ENCODE peak calls at places on chromosomes 12 and 14, in eight cellular contexts. R is GM06990; S is NCI-H82; V is NCI-H774; B is activated CD4-positive, alpha-beta T cell treated with anti-CD3 and anti-CD28 coated beads, Interleukin-2, amount 50 U/mL, for 24 hours; D is HTR-8/SVneo; Q is nucleus accumbens; M is stimulated activated CD8-positive, alpha-beta memory T cell treated with anti-CD3 and anti-CD28 coated beads, Interleukin-7, amount 100 ng/mL, for 24 hours. I is an unnamed sample.
A peak's percentile ranks its signal among the peaks of the same experiment; 100 is the strongest.

GRCh38 chr14:75522224-75522764 is at the start of gene BATF:
- DNase-seq in R (peak; percentile 78), S (no peak), V (no peak), B (peak; percentile 76), D (no peak), Q (no peak), M (peak; percentile 49), I (no peak)

GRCh38 chr12:561908-562593 is 101.2 kb downstream of the NINJ2 start:
- DNase-seq in R (no peak), S (no peak), V (no peak), B (no peak), D (no peak), Q (no peak), M (no peak), I (no peak)

GRCh38 chr12:27711312-27711682 is 665 bp downstream of the MRPS35 start:
- DNase-seq in R (no peak), S (peak; percentile 60), V (no peak), B (peak; percentile 5), D (no peak), Q (no peak), M (no peak), I (peak; percentile 26)

GRCh38 chr12:51293693-51294092 is 23.5 kb upstream of the SMAGP start:
- DNase-seq in R (no peak), S (no peak), V (no peak), B (no peak), D (no peak), Q (no peak), M (no peak), I (no peak)

GRCh38 chr14:20118795-20119194 is 8.3 kb downstream of the OR4K17 start:
- DNase-seq in R (no peak), S (no peak), V (no peak), B (no peak), D (no peak), Q (no peak), M (no peak), I (no peak)

GRCh38 chr14:31024577-31025334 is 693 bp upstream of the AP4S1 start:
- DNase-seq in R (no peak), S (no peak), V (no peak), B (no peak), D (no peak), Q (no peak), M (no peak), I (peak; percentile 47)

GRCh38 chr12:111838353-111838752 is 3.7 kb upstream of the MAPKAPK5 start:
- DNase-seq in R (no peak), S (peak; percentile 84), V (no peak), B (no peak), D (no peak), Q (no peak), M (no peak), I (no peak)

GRCh38 chr14:68942281-68943035 is 36.6 kb downstream of the ACTN1 start:
- DNase-seq in R (no peak), S (no peak), V (no peak), B (no peak), D (no peak), Q (no peak), M (no peak), I (no peak)

I was measured in foreskin keratinocyte.